ENCODE peak calls at places on chromosome 5, in six cellular contexts. M, J, G, E, V and N are unnamed samples. For H3K27me3, the result is how much of the 10 kb centered on the place peaks cover.

GRCh38 chr5:123937230-123937629 is 425.3 kb downstream of the CSNK1G3 start:
- DNase-seq in M (peak), J (no peak), G (no peak), E (peak), V (peak), N (peak)

GRCh38 chr5:137470111-137470920 is 28.8 kb downstream of the SPOCK1 start:
- DNase-seq in M (no peak), J (no peak), G (no peak), E (peak), V (peak), N (no peak)

GRCh38 chr5:181205402-181205734 is 372 bp upstream of the TRIM7 start:
- DNase-seq in M (no peak), J (no peak), G (no peak), E (peak), V (no peak), N (no peak)

GRCh38 chr5:73280821-73281746 is 108.1 kb downstream of the TMEM174 start:
- DNase-seq in M (peak), J (no peak), G (no peak), E (no peak), V (peak), N (no peak)

GRCh38 chr5:80763211-80763610 is 108.4 kb upstream of the DHFR start:
- DNase-seq in M (no peak), J (no peak), G (no peak), E (no peak), V (no peak), N (no peak)

GRCh38 chr5:1017056-1017455 is 8.5 kb downstream of the NKD2 start:
- DNase-seq in M (no peak), J (no peak), G (no peak), E (peak), V (no peak), N (no peak)

GRCh38 chr5:9533577-9534334 is 12.1 kb downstream of the SEMA5A start:
- DNase-seq in M (no peak), J (no peak), G (no peak), E (no peak), V (no peak), N (no peak)

GRCh38 chr5:73967347-73967746 is 341.4 kb downstream of the ARHGEF28 start:
- DNase-seq in M (no peak), J (no peak), G (no peak), E (no peak), V (no peak), N (no peak)

GRCh38 chr5:180121799-180122198 is 50.2 kb upstream of the RNF130 start:
- DNase-seq in M (no peak), J (no peak), G (no peak), E (no peak), V (no peak), N (no peak)

GRCh38 chr5:61280205-61280604 is 51.9 kb upstream of the ZSWIM6 start:
- DNase-seq in M (no peak), J (no peak), G (no peak), E (no peak), V (peak), N (no peak)

GRCh38 chr5:28523887-28524637 is 1485.7 kb upstream of the CDH9 start:
- DNase-seq in M (peak), J (no peak), G (no peak), E (no peak), V (no peak), N (no peak)

GRCh38 chr5:91219803-91220371 is 163.2 kb downstream of the ARRDC3 start:
- DNase-seq in M (no peak), J (no peak), G (no peak), E (no peak), V (no peak), N (peak)

GRCh38 chr5:137734962-137735530 is 843 bp downstream of the KLHL3 start:
- DNase-seq in M (no peak), J (peak), G (peak), E (peak), V (peak), N (no peak)

GRCh38 chr5:1087428-1087827 is 24.4 kb downstream of the SLC12A7 start:
- DNase-seq in M (no peak), J (no peak), G (no peak), E (no peak), V (no peak), N (no peak)

GRCh38 chr5:2989517-2989916 is 238.0 kb upstream of the IRX2 start:
- DNase-seq in M (no peak), J (no peak), G (no peak), E (no peak), V (no peak), N (no peak)
- H3K27me3 ChIP-seq in M (under half), J (under half), G (under half), E (under half), V (under half), N (under half)

GRCh38 chr5:107447587-107447986 is 223.2 kb downstream of the EFNA5 start:
- DNase-seq in M (no peak), J (no peak), G (no peak), E (no peak), V (no peak), N (no peak)
- H3K4me3 ChIP-seq in M (no peak), J (no peak), G (no peak), E (no peak), V (no peak), N (no peak)

GRCh38 chr5:142690641-142691040 is 4.8 kb upstream of the FGF1 start:
- DNase-seq in M (no peak), J (no peak), G (no peak), E (no peak), V (no peak), N (no peak)

GRCh38 chr5:142686210-142686734 is 382 bp upstream of the FGF1 start:
- DNase-seq in M (no peak), J (no peak), G (peak), E (no peak), V (no peak), N (no peak)

GRCh38 chr5:142686968-142687367 is 1.1 kb upstream of the FGF1 start:
- DNase-seq in M (no peak), J (no peak), G (no peak), E (no peak), V (no peak), N (no peak)

GRCh38 chr5:142689081-142689480 is 3.2 kb upstream of the FGF1 start:
- DNase-seq in M (no peak), J (no peak), G (no peak), E (no peak), V (no peak), N (no peak)

GRCh38 chr5:142688278-142688677 is 2.4 kb upstream of the FGF1 start:
- DNase-seq in M (no peak), J (no peak), G (no peak), E (no peak), V (no peak), N (no peak)
- H3K27me3 ChIP-seq in M (under half), J (under half), G (under half), E (under half), V (under half), N (under half)

DNA sequence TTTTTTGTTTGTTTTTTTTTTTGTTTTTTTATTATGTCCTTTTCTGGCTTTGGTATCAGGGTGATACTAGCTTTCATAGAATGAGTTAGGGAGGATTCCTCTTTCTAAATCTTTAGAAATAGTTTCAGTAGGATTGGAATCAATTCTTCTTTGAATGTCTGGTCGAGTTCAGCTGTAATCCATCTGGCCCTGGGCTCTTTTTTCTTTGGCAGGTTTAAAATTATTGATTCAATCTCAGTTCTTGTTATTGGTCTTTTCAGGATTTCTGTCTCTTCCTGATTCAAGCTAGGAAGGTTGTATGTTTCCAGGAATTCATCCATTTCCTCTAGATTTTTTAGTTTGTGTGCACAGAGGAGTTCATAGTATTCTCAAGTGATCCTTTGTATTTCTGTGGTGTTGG is 34.9 kb downstream of the IQGAP2 start:
- DNase-seq in M (no peak), J (no peak), G (no peak), E (no peak), V (no peak), N (no peak)
- H3K4me3 ChIP-seq in M (no peak), J (no peak), G (no peak), E (no peak), V (no peak), N (no peak)

DNA sequence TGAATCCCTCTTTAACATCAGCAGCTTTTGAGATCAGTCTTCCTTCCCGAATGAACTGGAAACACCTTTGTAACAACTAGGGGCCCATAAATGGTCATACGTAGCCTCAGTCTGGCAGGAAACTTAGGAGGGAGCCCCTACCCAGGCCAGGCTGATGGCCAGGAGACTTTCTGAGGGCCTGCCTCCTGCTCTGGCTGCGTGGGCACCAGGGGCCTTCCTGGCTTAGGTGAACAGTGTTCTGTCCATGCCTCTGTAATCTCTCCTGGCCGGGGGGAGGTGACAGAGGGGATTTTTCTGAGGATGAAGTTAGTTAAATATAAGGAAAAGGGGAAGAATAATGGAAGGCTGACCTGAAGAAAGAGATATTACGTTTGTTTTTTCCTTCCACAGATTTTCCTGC is 843 bp upstream of the FSTL4 start:
- DNase-seq in M (no peak), J (no peak), G (no peak), E (no peak), V (no peak), N (no peak)
- H3K27me3 ChIP-seq in M (under half), J (half or more), G (under half), E (half or more), V (half or more), N (under half)